ENCODE peak calls at places on chromosomes 11 and 22, in ten cellular contexts. F, Z, M, O, P, A, E, W, C and T are unnamed samples.

GRCh38 chr22:20624161-20624616 is 116.8 kb downstream of the MED15 start:
- DNase-seq in F (no peak), Z (no peak), M (peak; percentile 12), O (peak; percentile 64), P (no peak), A (no peak), E (no peak), W (no peak), C (no peak), T (no peak)

GRCh38 chr11:19800714-19801519 is 88.3 kb downstream of the NAV2 start:
- DNase-seq in F (no peak), Z (no peak), M (no peak), O (no peak), P (no peak), A (no peak), E (no peak), W (no peak), C (no peak), T (no peak)

GRCh38 chr11:5596611-5597201 is at the start of gene TRIM6:
- DNase-seq in F (peak; percentile 54), Z (peak; percentile 55), M (peak; percentile 50), O (peak; percentile 24), P (peak; percentile 79), A (peak; percentile 53), E (peak; percentile 55), W (no peak), C (peak; percentile 83), T (no peak)

GRCh38 chr22:25137577-25138525 is 61.8 kb upstream of the CRYBB3 start:
- DNase-seq in F (no peak), Z (no peak), M (no peak), O (peak; percentile 32), P (no peak), A (peak; percentile 35), E (no peak), W (no peak), C (peak; percentile 56), T (no peak)

GRCh38 chr11:72257551-72257950 is 13.6 kb upstream of the PHOX2A start:
- DNase-seq in F (no peak), Z (no peak), M (no peak), O (no peak), P (no peak), A (no peak), E (no peak), W (no peak), C (no peak), T (no peak)

GRCh38 chr11:75583710-75584658 is 21.9 kb downstream of the SERPINH1 start:
- DNase-seq in F (peak; percentile 67), Z (peak; percentile 75), M (peak; percentile 47), O (peak; percentile 51), P (peak; percentile 74), A (peak; percentile 62), E (peak; percentile 78), W (no peak), C (peak; percentile 92), T (no peak)

GRCh38 chr11:126104420-126104819 is 41.8 kb upstream of the CDON start:
- DNase-seq in F (no peak), Z (no peak), M (no peak), O (no peak), P (no peak), A (no peak), E (no peak), W (no peak), C (no peak), T (no peak)

GRCh38 chr22:42757475-42757874 is 36.8 kb upstream of the A4GALT start:
- DNase-seq in F (no peak), Z (no peak), M (peak; percentile 22), O (peak; percentile 10), P (no peak), A (no peak), E (no peak), W (no peak), C (no peak), T (no peak)

GRCh38 chr11:129375731-129376657 is at the start of gene BARX2:
- DNase-seq in F (peak; percentile 70), Z (no peak), M (peak; percentile 70), O (peak; percentile 62), P (peak; percentile 34), A (peak; percentile 66), E (no peak), W (peak; percentile 11), C (no peak), T (no peak)

GRCh38 chr11:64004590-64004984 is 18.3 kb downstream of the OTUB1 start:
- DNase-seq in F (no peak), Z (no peak), M (peak; percentile 31), O (no peak), P (no peak), A (no peak), E (no peak), W (no peak), C (no peak), T (no peak)

GRCh38 chr11:76152741-76153608 is 53.3 kb downstream of the WNT11 start:
- DNase-seq in F (no peak), Z (no peak), M (no peak), O (peak; percentile 71), P (peak; percentile 17), A (no peak), E (no peak), W (no peak), C (peak; percentile 51), T (no peak)

GRCh38 chr11:23540101-23540561 is 679.9 kb upstream of the CCDC179 start:
- DNase-seq in F (no peak), Z (no peak), M (peak; percentile 53), O (peak; percentile 28), P (no peak), A (peak; percentile 51), E (no peak), W (peak; percentile 18), C (peak; percentile 44), T (no peak)

GRCh38 chr11:118807800-118808778 is 17.1 kb upstream of the DDX6 start:
- DNase-seq in F (no peak), Z (no peak), M (no peak), O (no peak), P (no peak), A (no peak), E (no peak), W (no peak), C (no peak), T (no peak)

GRCh38 chr11:5808500-5809121 is at the start of gene OR52N2:
- DNase-seq in F (peak; percentile 78), Z (peak; percentile 53), M (peak; percentile 82), O (peak; percentile 19), P (peak; percentile 75), A (peak; percentile 81), E (peak; percentile 35), W (peak; percentile 43), C (peak; percentile 80), T (peak; percentile 63)

DNA sequence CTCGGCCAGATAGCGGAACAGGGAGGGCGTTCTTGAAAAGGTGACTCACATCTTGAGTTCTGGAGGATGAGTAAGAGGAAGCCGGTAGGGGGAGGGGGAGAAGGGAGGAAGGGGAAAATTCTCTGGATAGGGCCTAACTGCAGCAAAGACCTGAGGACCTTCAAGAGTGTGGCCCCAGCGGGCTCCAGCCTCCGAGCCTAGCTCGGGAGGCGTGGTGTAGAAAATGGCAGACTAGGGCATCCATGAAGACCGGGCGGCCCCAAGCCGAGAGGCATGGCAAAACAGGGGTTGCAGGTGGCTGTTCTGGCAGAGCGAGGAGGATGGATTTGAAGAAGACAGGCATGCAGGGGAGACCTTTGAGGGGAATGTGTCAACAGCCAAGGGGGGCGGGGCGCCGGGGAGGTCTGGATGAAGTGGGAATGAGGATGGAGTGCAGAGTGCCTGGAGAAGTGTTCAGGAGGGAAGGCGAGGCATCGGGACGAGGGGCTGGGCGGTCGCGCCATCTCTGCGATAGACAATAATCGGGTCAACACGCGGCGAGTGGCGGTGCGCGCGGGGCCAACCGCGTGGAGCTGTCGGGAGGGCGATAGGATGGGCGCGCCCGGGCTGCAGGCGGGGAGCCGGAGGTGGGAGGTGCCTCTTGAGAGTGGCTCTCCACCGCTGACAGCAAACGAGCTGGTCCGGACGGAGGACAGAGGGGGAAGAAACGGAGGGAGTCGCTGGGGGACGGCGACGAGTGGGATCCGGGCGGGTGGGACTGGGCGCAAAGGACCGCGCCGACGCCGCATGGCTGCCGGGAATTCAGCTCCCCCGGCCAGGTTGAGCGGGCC is 40.0 kb upstream of the CREB3L1 start:
- DNase-seq in F (peak; percentile 57), Z (peak; percentile 59), M (peak; percentile 95), O (peak; percentile 75), P (peak; percentile 87), A (peak; percentile 92), E (peak; percentile 70), W (peak; percentile 51), C (peak; percentile 84), T (no peak)
- TF ChIP-seq CTCF in F (no peak), Z (no peak), M (no peak), O (no peak), P (no peak), A (no peak), E (no peak), W (no peak), C (no peak), T (no peak)

GRCh38 chr11:10564692-10565318 is 3.7 kb downstream of the LYVE1 start:
- DNase-seq in F (no peak), Z (no peak), M (peak; percentile 46), O (no peak), P (peak; percentile 61), A (peak; percentile 53), E (no peak), W (no peak), C (no peak), T (no peak)
- TF ChIP-seq CTCF in F (no peak), Z (peak; percentile 48), M (peak; percentile 49), O (peak; percentile 29), P (peak; percentile 75), A (peak; percentile 62), E (peak; percentile 43), W (peak; percentile 36), C (no peak), T (no peak)

DNA sequence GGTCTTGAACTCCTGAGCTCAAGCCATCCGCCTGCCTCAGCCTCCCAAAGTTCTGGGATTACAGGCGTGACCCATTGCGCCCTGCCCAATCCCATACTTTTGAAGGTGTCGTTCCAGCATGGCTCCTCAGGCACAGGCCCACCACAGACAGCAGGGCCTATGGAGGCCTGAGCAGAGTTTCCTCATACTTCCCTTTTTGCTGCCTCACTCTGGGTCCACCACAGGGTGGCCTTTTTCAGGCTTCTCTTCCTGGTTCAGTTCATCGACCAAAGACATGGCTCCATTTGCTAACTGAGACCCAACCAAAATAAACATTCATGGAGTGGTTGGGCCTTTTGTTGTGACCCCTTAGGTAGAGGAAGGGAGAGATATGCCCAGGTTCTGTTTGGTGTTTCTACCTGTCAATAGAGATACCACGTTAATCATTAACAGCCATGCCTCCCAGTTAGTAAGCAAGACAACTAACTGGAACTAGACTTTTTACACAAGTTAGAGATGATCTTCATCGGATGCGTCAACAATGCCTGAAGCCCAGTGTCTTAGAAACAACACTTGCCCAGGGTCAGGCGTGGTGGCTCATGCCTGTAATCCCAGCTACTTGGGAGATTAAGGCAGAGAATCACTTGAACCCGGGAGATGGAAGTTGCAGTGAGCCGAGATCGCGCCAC is 35.1 kb downstream of the TRIOBP start:
- DNase-seq in F (no peak), Z (no peak), M (no peak), O (no peak), P (no peak), A (no peak), E (no peak), W (no peak), C (no peak), T (no peak)
- TF ChIP-seq CTCF in F (no peak), Z (no peak), M (peak; percentile 18), O (peak; percentile 8), P (peak; percentile 16), A (peak; percentile 9), E (peak; percentile 8), W (peak; percentile 23), C (no peak), T (no peak)

DNA sequence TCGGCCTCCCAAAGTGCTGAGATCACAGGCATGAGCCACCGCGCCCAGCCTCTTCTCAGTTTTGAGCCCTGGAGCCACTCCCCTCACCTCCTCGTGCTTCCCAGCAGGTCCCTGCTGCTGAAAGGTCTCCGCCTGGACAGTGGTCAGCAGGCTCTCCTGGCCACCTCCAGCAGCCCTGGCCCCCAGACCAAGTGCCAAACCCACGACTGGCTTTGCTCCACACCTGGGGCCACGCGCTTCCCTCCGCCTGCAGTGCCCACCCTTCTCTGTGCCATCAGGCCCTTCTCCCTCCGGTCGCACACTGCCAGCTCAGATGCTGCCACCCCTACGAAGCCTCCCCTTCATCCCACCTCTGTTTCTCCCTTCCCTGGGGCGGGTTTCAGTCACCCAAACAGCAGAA is 12.8 kb downstream of the FRMD8 start:
- DNase-seq in F (no peak), Z (no peak), M (no peak), O (no peak), P (no peak), A (no peak), E (no peak), W (no peak), C (no peak), T (no peak)
- TF ChIP-seq CTCF in F (no peak), Z (no peak), M (no peak), O (no peak), P (no peak), A (no peak), E (no peak), W (no peak), C (no peak), T (no peak)